ENCODE peak calls at places on chromosome 11, in ten cellular contexts. A is fibroblast of lung; L is pancreas; S is AG09309; O is endothelial cell; G is astrocyte of the spinal cord; F is CD8-positive, alpha-beta T cell; M is PC-3; H is cardiac fibroblast; B is OCI-LY7. R is an unnamed sample.

GRCh38 chr11:26905368-26905767 is 88.5 kb upstream of the FIBIN start:
- DNase-seq in H (peak), A (peak), G (peak), F (no peak), O (no peak), L (no peak), S (no peak), M (no peak), B (no peak), R (no peak)

GRCh38 chr11:64163951-64164350 is 2.0 kb downstream of the MACROD1 start:
- DNase-seq in G (no peak), H (no peak), L (no peak), F (no peak), S (no peak), A (no peak), M (no peak), B (no peak), O (no peak), R (no peak)

GRCh38 chr11:10351768-10352641 is 47.1 kb downstream of the ADM start:
- DNase-seq in F (no peak), B (no peak), L (peak), S (no peak), A (peak), O (peak), G (peak), H (peak), M (peak), R (peak)

GRCh38 chr11:8230178-8230859 is 33.4 kb downstream of the LMO1 start:
- DNase-seq in B (no peak), M (no peak), G (no peak), F (no peak), H (no peak), A (no peak), S (no peak), O (no peak), L (no peak), R (no peak)

GRCh38 chr11:39220069-39220468 is 2239.4 kb downstream of the LRRC4C start:
- DNase-seq in B (no peak), M (no peak), A (no peak), H (no peak), F (no peak), L (no peak), O (no peak), S (no peak), G (no peak), R (no peak)

GRCh38 chr11:43685483-43685882 is 4.9 kb downstream of the HSD17B12 start:
- DNase-seq in S (no peak), H (no peak), A (peak), M (peak), G (no peak), F (no peak), L (no peak), O (no peak), B (no peak), R (no peak)

GRCh38 chr11:94737171-94737611 is 31.0 kb upstream of the AMOTL1 start:
- DNase-seq in B (no peak), S (no peak), A (peak), G (peak), F (no peak), O (no peak), L (no peak), M (peak), H (no peak), R (no peak)

GRCh38 chr11:126268361-126268707 is 361 bp downstream of the SRPRA start:
- DNase-seq in M (no peak), H (no peak), O (peak), A (no peak), G (no peak), S (no peak), B (peak), F (no peak), L (peak), R (no peak)

GRCh38 chr11:99693941-99694492 is 673.3 kb downstream of the CNTN5 start:
- DNase-seq in M (peak), F (no peak), O (no peak), G (peak), B (no peak), H (peak), S (no peak), A (peak), L (no peak), R (no peak)

GRCh38 chr11:31816467-31817053 is 5.4 kb upstream of the PAX6 start:
- DNase-seq in H (no peak), G (no peak), M (no peak), B (no peak), L (no peak), S (no peak), A (no peak), F (no peak), O (no peak), R (no peak)

GRCh38 chr11:67082071-67082791 is 25.6 kb downstream of the RHOD start:
- DNase-seq in L (no peak), A (peak), B (no peak), O (no peak), H (peak), M (no peak), F (no peak), G (no peak), S (no peak), R (no peak)
- TF ChIP-seq CTCF in L (no peak), A (no peak), B (no peak), O (no peak), H (no peak), M (no peak), F (no peak), G (no peak), S (no peak), R (no peak)

GRCh38 chr11:15390857-15391256 is 276.1 kb downstream of the INSC start:
- DNase-seq in S (no peak), A (no peak), O (no peak), G (no peak), H (no peak), M (no peak), L (no peak), B (no peak), F (no peak), R (no peak)

DNA sequence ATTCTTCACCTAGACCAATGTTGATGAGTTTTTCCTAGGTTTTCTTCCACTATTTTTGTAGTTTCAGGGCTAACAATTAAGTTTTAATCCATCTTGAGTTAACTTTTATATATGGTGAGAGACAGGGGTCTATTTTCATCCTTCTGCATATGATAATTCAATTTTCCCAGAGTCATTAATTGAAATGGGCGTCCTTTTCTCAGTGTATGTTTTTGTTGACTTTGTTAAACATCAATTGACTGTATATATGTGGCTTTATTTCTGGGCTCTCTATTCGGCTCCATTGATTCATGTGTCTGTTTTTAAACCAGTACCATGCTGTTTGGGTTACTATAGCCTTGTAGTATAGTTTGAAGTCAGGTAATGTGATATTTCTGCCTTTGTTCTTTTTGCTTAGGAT is 282.1 kb downstream of the INSC start:
- DNase-seq in F (no peak), O (no peak), G (no peak), H (no peak), A (no peak), B (no peak), S (no peak), L (no peak), M (no peak), R (no peak)
- TF ChIP-seq CTCF in F (no peak), O (no peak), G (no peak), H (no peak), A (no peak), B (no peak), S (no peak), L (no peak), M (no peak), R (no peak)

DNA sequence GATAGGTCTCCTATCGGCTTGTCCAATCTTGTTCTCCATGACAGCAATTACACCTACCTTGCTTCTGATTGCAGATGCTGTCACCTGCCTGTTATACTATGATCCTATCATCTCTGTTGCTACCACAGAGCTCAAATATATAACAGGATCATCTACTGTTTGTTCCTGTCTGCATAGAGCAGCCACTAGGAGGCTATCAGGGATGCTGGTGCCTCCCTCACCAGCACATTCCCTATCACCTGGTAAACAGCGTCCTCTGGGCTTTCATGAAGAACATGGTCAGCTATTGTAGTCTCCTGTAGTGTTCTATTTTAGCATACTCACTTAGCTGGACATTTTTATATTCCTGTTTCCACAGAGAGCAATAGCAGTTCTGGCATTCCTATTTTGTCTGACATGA is 87.8 kb upstream of the FAT3 start:
- DNase-seq in M (peak), L (no peak), G (no peak), O (peak), H (no peak), B (no peak), S (no peak), F (no peak), A (no peak), R (no peak)
- TF ChIP-seq CTCF in M (peak), L (no peak), G (no peak), O (no peak), H (no peak), B (no peak), S (no peak), F (no peak), A (no peak), R (peak)

DNA sequence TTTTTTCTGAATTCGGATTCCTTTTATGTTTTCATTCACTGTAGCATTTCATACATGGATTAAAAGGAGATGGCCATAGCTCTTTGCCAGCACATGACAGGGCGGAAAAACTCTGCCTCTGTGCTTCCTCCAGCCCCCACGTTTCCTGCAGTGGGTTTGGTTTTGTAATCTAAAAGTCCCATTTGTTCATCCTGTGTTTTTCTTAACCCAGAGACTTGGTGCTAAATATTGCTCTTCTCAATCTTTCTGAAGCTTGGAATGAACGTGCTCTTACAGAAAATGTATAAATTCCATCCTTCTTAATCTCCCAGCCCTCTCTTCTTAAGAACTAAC is 89.9 kb downstream of the PPP6R3 start:
- DNase-seq in G (no peak), M (no peak), B (no peak), H (peak), A (no peak), F (no peak), S (no peak), L (no peak), O (no peak), R (no peak)
- TF ChIP-seq CTCF in G (no peak), M (no peak), B (no peak), H (no peak), A (no peak), F (no peak), S (no peak), L (no peak), O (no peak), R (no peak)

GRCh38 chr11:128716231-128716630 is 22.4 kb downstream of the FLI1 start:
- DNase-seq in M (no peak), F (no peak), L (no peak), O (no peak), G (peak), S (no peak), B (no peak), A (peak), H (no peak), R (no peak)
- TF ChIP-seq CTCF in M (no peak), F (no peak), L (no peak), O (no peak), G (no peak), S (no peak), B (no peak), A (no peak), H (no peak), R (no peak)

GRCh38 chr11:839875-840617 is 2.3 kb downstream of the POLR2L start:
- DNase-seq in M (peak), L (no peak), F (no peak), S (no peak), A (no peak), O (no peak), G (no peak), B (no peak), H (no peak), R (no peak)
- TF ChIP-seq CTCF in M (peak), L (no peak), F (no peak), S (peak), A (peak), O (no peak), G (peak), B (peak), H (peak), R (peak)

GRCh38 chr11:120717623-120718022 is 206.1 kb downstream of the GRIK4 start:
- DNase-seq in B (no peak), L (no peak), M (no peak), S (no peak), O (no peak), H (no peak), F (no peak), G (no peak), A (no peak), R (no peak)

GRCh38 chr11:120712862-120713770 is 201.6 kb downstream of the GRIK4 start:
- DNase-seq in A (peak), S (no peak), O (no peak), B (no peak), G (no peak), L (no peak), F (no peak), H (no peak), M (no peak), R (no peak)

GRCh38 chr11:120714448-120714847 is 202.9 kb downstream of the GRIK4 start:
- DNase-seq in G (peak), L (no peak), S (no peak), A (peak), H (no peak), B (no peak), O (no peak), F (no peak), M (peak), R (no peak)

GRCh38 chr11:120717042-120717441 is 205.5 kb downstream of the GRIK4 start:
- DNase-seq in O (no peak), L (no peak), F (no peak), H (no peak), M (no peak), B (no peak), G (no peak), S (no peak), A (no peak), R (no peak)

DNA sequence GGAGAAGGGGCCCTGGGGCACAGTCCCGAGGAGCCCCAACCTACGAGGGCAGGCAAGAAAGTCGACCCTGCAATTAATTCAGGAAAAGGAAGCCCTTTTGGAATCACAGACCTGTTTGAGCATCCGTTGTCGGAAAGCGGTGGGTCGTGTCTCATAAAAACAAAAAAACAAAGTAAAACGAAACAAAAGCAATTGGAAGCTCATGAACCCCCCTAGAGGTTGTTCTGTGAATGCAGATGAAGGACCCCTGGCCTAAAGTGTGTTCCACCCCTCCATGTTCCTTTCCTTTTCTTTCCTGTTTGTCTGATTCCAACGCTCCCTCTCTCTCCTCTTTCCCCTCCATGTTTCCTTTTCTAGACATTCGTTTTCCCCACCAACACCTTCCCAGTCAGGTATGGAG is 203.7 kb downstream of the GRIK4 start:
- DNase-seq in O (no peak), L (no peak), H (peak), G (no peak), S (no peak), M (peak), F (no peak), A (peak), B (peak), R (no peak)
- TF ChIP-seq CTCF in O (peak), L (no peak), H (peak), G (peak), S (peak), M (peak), F (no peak), A (peak), B (peak), R (peak)

GRCh38 chr11:59818572-59818971 is 8.0 kb upstream of the MRPL16 start:
- DNase-seq in B (peak), G (no peak), A (no peak), O (no peak), F (no peak), M (no peak), H (no peak), S (no peak), L (no peak), R (no peak)

GRCh38 chr11:59822989-59823566 is 12.5 kb upstream of the MRPL16 start:
- DNase-seq in S (peak), B (peak), G (peak), A (peak), M (peak), L (peak), H (peak), O (peak), F (no peak), R (peak)
- TF ChIP-seq CTCF in S (peak), B (peak), G (peak), A (peak), M (peak), L (peak), H (peak), O (peak), F (peak), R (peak)

DNA sequence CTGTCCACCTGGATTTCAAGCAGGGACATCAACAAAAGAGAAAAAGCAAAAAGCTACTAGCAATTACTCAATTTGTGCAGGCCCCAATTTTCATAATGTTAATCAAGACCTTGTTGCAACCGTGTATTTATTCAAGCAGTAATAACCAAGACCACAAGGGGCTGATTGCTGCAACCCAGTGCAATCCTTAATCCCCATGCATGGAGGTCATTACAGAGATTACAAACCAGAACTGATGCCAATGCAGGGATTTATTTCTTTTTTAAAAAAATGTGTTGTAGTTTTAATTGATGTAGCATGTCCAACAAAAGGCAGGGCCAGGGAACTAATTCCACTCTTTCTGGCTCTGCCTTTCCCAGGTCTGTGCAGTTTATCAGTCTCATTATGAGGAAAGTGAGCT is 18.4 kb downstream of the TECTA start:
- DNase-seq in H (no peak), S (no peak), A (no peak), B (peak), F (no peak), L (no peak), O (no peak), M (peak), G (no peak), R (no peak)
- TF ChIP-seq CTCF in H (no peak), S (no peak), A (no peak), B (no peak), F (no peak), L (no peak), O (no peak), M (peak), G (no peak), R (peak)

R was measured in neural crest cell.